ENCODE peak calls at places on chromosomes 5 and 9, in five cellular contexts. R, K, M, S and T are unnamed samples.

GRCh38 chr9:127776919-127777280 is 1.6 kb downstream of the SH2D3C start:
- DNase-seq in S (no peak), M (no peak), K (no peak), R (no peak), T (no peak)

GRCh38 chr5:145946112-145946861 is 9.9 kb downstream of the SH3RF2 start:
- DNase-seq in R (peak; percentile 41), M (no peak), S (peak; percentile 27), K (peak; percentile 77), T (no peak)

GRCh38 chr5:132136906-132137305 is 63.3 kb downstream of the CSF2 start:
- DNase-seq in K (no peak), R (no peak), S (no peak), M (no peak), T (no peak)

GRCh38 chr5:176816791-176817272 is 6.5 kb downstream of the UNC5A start:
- DNase-seq in S (no peak), M (no peak), K (no peak), R (no peak), T (no peak)

GRCh38 chr5:174828786-174829510 is 104.6 kb downstream of the MSX2 start:
- DNase-seq in S (no peak), R (no peak), M (no peak), K (no peak), T (no peak)

GRCh38 chr9:12705738-12706391 is 12.7 kb downstream of the TYRP1 start:
- DNase-seq in M (no peak), S (no peak), R (no peak), K (no peak), T (no peak)

GRCh38 chr9:134930404-134930803 is 12.7 kb upstream of the FCN1 start:
- DNase-seq in R (no peak), S (peak; percentile 81), K (no peak), M (no peak), T (no peak)

GRCh38 chr5:138441221-138441620 is 2.4 kb downstream of the REEP2 start:
- DNase-seq in K (no peak), S (no peak), M (no peak), R (no peak), T (no peak)

GRCh38 chr5:36535837-36536236 is 70.6 kb upstream of the SLC1A3 start:
- DNase-seq in S (no peak), M (no peak), K (no peak), R (no peak), T (no peak)

GRCh38 chr5:77133061-77133758 is 46.1 kb upstream of the ZBED3 start:
- DNase-seq in S (no peak), R (peak; percentile 84), K (peak; percentile 45), M (no peak), T (no peak)

GRCh38 chr5:147431586-147431985 is 78.3 kb downstream of the DPYSL3 start:
- DNase-seq in R (no peak), K (no peak), S (no peak), M (no peak), T (no peak)

GRCh38 chr9:137071282-137071681 is 925 bp upstream of the SAPCD2 start:
- DNase-seq in M (no peak), S (no peak), K (no peak), R (no peak), T (no peak)

GRCh38 chr5:98929982-98930355 is 1.2 kb upstream of the CHD1 start:
- DNase-seq in R (no peak), K (no peak), M (no peak), S (no peak), T (no peak)

DNA sequence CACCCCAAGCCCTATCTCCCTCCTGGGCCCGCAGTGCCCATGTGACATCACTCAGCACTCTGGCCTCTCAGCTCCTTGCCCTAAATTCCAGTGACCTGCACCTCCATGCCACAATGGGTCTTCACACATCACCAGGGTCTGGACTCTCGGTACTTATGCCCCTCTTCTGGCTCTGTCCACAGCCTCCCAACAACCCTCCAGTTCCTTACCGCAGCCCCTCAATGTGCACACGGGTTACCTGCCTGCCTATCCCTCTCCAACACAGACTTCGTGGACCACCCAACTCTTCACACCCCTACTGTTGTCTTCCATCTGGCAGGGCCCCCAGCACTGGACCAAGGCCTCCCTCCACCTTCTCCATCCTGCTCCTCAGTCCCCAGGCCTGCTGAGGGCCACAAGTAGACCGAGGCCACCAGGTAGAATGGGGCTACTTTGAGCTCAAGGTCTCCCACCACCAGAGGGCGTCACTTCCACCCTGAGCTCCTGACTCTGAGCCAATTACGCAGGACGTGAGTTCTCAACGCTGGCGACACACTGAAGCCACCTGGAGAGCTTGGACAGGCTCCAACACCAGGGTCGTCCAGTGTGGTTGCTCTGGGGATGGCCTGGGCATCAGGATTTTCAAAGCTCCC is 172.1 kb downstream of the GABBR2 start:
- DNase-seq in K (peak; percentile 5), R (no peak), M (peak; percentile 50), S (peak; percentile 4), T (peak; percentile 74)
- TF ChIP-seq CTCF in K (peak; percentile 46), R (no peak), M (peak; percentile 77), S (peak; percentile 74), T (peak; percentile 72)

DNA sequence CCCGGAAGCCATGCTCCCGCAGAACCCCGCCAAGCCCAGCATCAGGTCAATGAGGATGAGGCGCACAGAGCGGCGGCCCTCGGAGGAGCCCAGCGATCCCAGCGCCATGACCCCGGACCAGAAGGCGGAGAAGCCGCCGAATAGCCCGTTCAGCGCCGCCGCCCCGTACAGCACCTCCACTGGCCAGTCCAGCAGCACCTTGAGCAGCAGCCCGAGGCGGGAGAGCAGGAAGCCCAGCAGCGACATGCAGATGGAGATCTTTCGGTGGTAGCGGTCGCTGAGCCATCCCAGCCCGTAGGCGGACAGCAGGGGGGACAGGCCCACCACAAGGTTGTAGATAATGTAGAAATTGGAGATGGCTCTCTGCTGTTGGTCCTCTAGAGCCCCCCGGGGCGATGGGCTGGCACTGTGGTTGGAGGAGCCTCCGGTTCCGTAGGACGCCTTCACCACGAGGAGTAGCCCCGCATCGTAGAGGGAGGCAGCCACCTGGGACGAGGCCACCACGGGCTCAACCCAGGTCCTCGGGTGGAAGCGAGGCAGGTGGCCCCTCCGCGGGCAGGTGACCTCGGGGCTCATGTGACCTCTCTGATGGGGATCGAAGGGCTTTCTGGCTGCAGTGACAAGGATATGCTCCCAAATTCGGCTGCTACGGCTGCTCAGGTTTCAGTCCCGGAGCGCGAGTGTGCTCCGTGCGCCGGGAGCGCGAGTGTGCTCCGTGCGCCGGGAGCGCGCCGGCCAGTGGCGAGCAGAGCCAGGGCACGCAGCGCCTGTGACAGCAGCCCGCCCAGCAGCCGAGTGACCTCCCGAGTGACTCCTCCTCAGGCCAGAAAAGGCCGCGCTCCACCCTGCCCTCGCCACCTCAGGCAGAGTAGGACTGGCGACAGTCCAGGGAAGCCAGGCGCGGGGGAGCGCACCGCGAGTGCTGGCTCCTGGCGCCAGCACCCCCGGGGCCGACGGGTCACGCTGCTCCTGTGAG is at the start of gene SLC46A2:
- DNase-seq in M (no peak), K (no peak), R (no peak), S (no peak), T (peak; percentile 45)
- TF ChIP-seq ESRRA in M (no peak), K (no peak), R (no peak), S (no peak), T (no peak)

DNA sequence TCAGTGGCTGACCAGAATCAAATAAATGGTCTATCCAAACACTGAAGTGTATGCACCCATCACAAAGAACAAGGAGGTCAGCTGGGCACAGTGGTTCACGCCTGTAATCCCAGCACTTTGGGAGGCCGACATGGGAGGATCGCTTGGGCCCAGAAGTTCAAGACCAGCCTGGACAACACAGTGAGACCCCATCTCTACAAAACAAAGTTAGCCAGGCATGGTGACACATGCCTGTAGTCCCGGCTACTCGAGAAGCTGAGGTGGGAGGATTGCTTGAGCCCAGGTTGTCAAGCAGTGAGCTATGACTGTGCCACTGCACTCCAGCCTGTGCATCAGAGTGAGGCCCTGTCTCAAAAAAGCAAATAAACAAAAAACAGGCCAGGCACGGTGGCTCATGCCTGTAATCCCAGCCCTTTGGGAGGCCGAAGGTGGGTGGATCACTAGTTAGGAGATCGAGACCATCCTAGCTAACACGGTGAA is 40.5 kb downstream of the SEMA4D start:
- DNase-seq in S (no peak), M (no peak), K (no peak), R (no peak), T (no peak)
- TF ChIP-seq CTCF in S (no peak), M (no peak), K (no peak), R (no peak), T (no peak)

GRCh38 chr5:14577964-14578363 is 3.6 kb upstream of the OTULINL start:
- DNase-seq in M (no peak), R (no peak), S (no peak), K (no peak), T (no peak)

GRCh38 chr5:14572384-14572783 is 9.2 kb upstream of the OTULINL start:
- DNase-seq in R (no peak), M (no peak), K (no peak), S (no peak), T (no peak)

GRCh38 chr5:14574891-14575496 is 6.6 kb upstream of the OTULINL start:
- DNase-seq in R (no peak), S (no peak), K (no peak), M (no peak), T (no peak)

GRCh38 chr5:14577079-14577725 is 4.4 kb upstream of the OTULINL start:
- DNase-seq in K (no peak), M (no peak), S (no peak), R (no peak), T (peak; percentile 40)

GRCh38 chr5:14574124-14574523 is 7.5 kb upstream of the OTULINL start:
- DNase-seq in M (no peak), R (no peak), K (no peak), S (no peak), T (no peak)
- TF ChIP-seq ESRRA in M (no peak), R (no peak), K (no peak), S (no peak), T (no peak)

DNA sequence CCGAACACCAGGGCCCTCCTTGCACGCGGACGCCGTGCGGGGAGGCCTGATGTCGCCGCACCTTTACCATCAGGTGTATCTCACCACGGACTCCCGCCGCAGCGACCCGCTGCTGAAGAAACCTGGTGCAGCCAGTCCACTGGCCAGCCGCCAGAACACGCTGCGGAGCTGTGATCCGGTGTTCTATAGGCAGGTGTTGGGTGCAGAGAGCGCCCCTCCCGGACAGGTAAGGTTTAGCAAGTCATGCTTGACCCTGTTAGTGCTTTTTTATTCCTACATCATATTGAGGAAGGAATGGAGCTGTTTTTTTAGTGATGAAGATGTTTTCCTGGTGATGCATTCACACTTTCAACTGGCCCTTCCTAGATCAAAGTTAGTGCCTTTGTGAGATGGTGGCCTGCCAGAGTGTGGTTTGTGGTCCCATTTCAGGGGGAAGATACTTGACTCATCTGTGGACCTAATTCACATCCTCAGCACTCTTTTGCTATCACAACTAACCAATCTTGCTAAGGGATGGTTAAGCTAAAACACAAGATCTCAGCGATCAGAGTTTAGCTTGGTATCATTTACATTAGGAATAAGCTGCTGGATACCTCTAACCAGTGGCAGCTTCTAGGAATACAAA is 2.7 kb downstream of the PCDHGC3 start:
- DNase-seq in R (no peak), S (no peak), M (peak; percentile 7), K (no peak), T (peak; percentile 90)
- TF ChIP-seq CTCF in R (no peak), S (peak; percentile 28), M (no peak), K (no peak), T (peak; percentile 65)

GRCh38 chr5:140060816-140061215 is 17.7 kb upstream of the NRG2 start:
- DNase-seq in M (no peak), R (no peak), S (no peak), K (no peak), T (no peak)
- TF ChIP-seq ESRRA in M (no peak), R (no peak), S (no peak), K (no peak), T (no peak)

GRCh38 chr5:157354825-157355224 is 88.9 kb downstream of the CYFIP2 start:
- DNase-seq in S (no peak), R (peak; percentile 21), K (no peak), M (peak; percentile 33), T (peak; percentile 42)
- TF ChIP-seq CTCF in S (peak; percentile 15), R (peak; percentile 46), K (peak; percentile 41), M (peak; percentile 17), T (peak; percentile 53)

GRCh38 chr5:15367501-15367900 is 132.5 kb upstream of the FBXL7 start:
- DNase-seq in M (no peak), R (no peak), S (no peak), K (no peak), T (no peak)
- TF ChIP-seq ESRRA in M (no peak), R (no peak), S (no peak), K (no peak), T (no peak)